ENCODE peak calls at places on chromosomes 12 and 14, in six cellular contexts. D is hepatocyte, Z is epithelial cell of proximal tubule, P is mesothelial cell of epicardium, C is spleen, A is astrocyte of the spinal cord. S is an unnamed sample.

GRCh38 chr14:85528080-85528881 is 1.7 kb upstream of the FLRT2 start:
- DNase-seq in D (peak; percentile 81), P (no peak), Z (peak; percentile 40), A (peak; percentile 93), C (no peak), S (peak; percentile 52)

GRCh38 chr12:53791735-53792326 is 40.1 kb upstream of the CISTR start:
- DNase-seq in D (peak; percentile 42), Z (no peak), P (no peak), C (no peak), A (no peak), S (no peak)

GRCh38 chr12:503111-503761 is 43.5 kb downstream of the B4GALNT3 start:
- DNase-seq in P (no peak), Z (no peak), D (peak; percentile 87), C (no peak), A (no peak), S (no peak)

GRCh38 chr12:31387466-31387865 is 61.5 kb upstream of the SINHCAF start:
- DNase-seq in A (no peak), P (no peak), Z (no peak), C (no peak), D (no peak), S (no peak)

GRCh38 chr12:13198921-13199320 is 2.4 kb downstream of the EMP1 start:
- DNase-seq in C (no peak), A (peak; percentile 68), Z (no peak), P (no peak), D (no peak), S (no peak)

GRCh38 chr14:33452982-33453381 is 497.9 kb downstream of the EGLN3 start:
- DNase-seq in P (no peak), Z (no peak), D (no peak), A (no peak), C (no peak), S (no peak)

GRCh38 chr14:62006116-62006737 is 244.0 kb downstream of the SNAPC1 start:
- DNase-seq in Z (no peak), D (no peak), P (no peak), A (no peak), C (no peak), S (no peak)

GRCh38 chr14:90184571-90185266 is 71.6 kb upstream of the PSMC1 start:
- DNase-seq in C (no peak), P (no peak), D (no peak), A (no peak), Z (no peak), S (no peak)

GRCh38 chr12:56104815-56105476 is 587 bp downstream of the PA2G4 start:
- DNase-seq in D (peak; percentile 46), A (no peak), C (peak; percentile 82), Z (no peak), P (peak; percentile 48), S (no peak)

GRCh38 chr14:61930101-61930857 is 168.1 kb downstream of the SNAPC1 start:
- DNase-seq in A (no peak), D (no peak), P (no peak), Z (no peak), C (no peak), S (no peak)

GRCh38 chr12:123141615-123142517 is 9.0 kb downstream of the PITPNM2 start:
- DNase-seq in P (no peak), D (peak; percentile 83), A (peak; percentile 86), Z (peak; percentile 83), C (no peak), S (no peak)

GRCh38 chr12:101257357-101257756 is 22.5 kb upstream of the UTP20 start:
- DNase-seq in C (no peak), Z (no peak), P (no peak), A (no peak), D (no peak), S (no peak)

GRCh38 chr14:56145965-56146364 is 27.8 kb downstream of the PELI2 start:
- DNase-seq in A (peak; percentile 78), P (no peak), Z (no peak), D (no peak), C (no peak), S (no peak)

GRCh38 chr14:80930836-80931389 is 10.6 kb downstream of the CEP128 start:
- DNase-seq in A (peak; percentile 88), C (no peak), P (no peak), D (no peak), Z (peak; percentile 93), S (no peak)

GRCh38 chr12:96720363-96720705 is 186.7 kb upstream of the NEDD1 start:
- DNase-seq in Z (no peak), C (peak; percentile 80), D (peak; percentile 20), A (no peak), P (no peak), S (no peak)
- TF ChIP-seq CTCF in Z (peak; percentile 11), C (no peak), D (no peak), A (peak; percentile 26), P (no peak), S (no peak)

DNA sequence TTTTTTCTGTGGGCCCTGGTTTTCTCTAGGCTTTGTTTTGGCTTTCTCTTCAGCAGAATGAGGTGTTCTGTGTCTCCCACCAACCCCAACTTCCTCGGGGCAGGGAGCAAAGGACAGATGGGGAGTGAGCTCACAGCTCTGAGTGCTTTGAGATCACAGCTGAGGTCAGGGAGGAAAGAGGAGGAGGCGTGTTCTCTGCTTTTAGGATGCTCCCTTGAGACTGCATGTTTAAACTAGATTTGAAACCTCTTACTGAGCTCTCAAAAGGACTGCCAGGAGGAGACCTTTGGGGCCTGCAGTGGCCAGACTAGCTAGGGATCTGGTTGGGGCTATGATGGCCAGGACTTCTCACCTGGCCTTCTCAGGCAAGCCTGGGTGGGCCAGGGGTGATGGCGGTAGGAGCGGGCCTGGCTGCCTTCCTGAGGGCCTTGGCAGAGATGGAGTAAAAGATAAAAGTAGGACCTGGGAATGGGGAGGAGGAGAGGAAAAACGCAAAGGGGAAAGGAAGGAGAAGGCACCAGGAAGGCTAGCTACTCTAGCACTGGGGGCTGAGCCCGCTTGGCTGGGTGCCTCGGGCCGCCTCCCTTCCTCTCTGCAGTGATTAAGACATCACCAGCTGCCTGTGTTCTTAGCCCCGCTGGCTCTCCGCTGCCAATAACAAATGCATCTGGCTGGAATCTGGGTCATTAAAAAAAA is 141.1 kb downstream of the TSPAN9 start:
- DNase-seq in D (peak; percentile 70), A (peak; percentile 77), C (no peak), Z (no peak), P (peak; percentile 65), S (peak; percentile 53)
- TF ChIP-seq CTCF in D (no peak), A (no peak), C (no peak), Z (no peak), P (no peak), S (no peak)

GRCh38 chr14:25436906-25437305 is 387.0 kb upstream of the STXBP6 start:
- DNase-seq in D (no peak), P (no peak), C (no peak), Z (no peak), A (no peak), S (no peak)

GRCh38 chr14:25430808-25431207 is 380.9 kb upstream of the STXBP6 start:
- DNase-seq in D (no peak), Z (no peak), C (no peak), A (no peak), P (no peak), S (no peak)

GRCh38 chr14:25431211-25432076 is 381.5 kb upstream of the STXBP6 start:
- DNase-seq in C (no peak), A (no peak), D (peak; percentile 59), Z (no peak), P (no peak), S (no peak)
- TF ChIP-seq CTCF in C (no peak), A (no peak), D (peak; percentile 55), Z (no peak), P (no peak), S (no peak)

DNA sequence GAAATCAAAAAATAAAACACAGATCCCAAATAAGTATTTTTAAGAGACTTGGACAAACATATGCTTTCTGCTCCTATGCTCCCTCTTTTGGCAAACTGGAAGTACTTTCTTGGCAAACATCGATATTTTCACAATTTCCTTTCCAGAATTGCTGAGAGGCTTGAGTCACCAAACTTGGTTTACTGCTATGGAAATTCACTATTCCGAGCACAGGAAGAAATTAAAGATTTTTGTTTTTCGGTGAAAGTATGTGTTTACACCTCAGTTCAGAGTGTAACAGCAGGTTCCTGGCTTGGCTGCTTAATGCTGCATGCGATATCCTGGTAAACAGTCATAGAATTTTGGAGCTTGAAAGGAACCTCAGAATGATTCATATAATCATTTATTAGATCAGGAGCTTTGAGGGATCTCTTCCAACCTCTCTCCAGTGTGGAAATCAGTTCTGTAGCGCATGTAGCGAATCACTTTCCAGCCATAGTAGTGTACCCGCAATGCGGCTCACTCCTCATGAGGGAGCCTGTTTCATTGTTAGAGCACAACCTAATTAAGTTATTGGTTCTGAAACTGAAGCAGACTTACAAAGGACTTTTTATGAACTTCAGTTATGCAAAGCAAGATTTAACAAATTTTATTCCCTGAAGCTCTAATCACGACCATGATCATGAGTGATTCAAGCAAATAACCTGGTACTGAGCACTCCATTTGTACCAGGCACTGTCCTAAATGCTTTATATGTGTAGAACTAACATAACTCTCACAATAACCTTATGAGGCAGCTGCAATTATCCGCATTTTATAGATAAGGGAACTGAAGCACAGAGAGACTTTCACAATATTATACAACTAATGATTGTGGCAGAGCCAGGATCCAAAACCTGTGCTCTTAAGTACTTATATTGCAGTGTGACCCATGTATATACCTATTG is 56.4 kb upstream of the ATP2A2 start:
- DNase-seq in D (peak; percentile 64), A (peak; percentile 88), C (no peak), Z (peak; percentile 32), P (no peak), S (no peak)
- TF ChIP-seq CTCF in D (peak; percentile 60), A (peak; percentile 74), C (peak; percentile 47), Z (peak; percentile 63), P (peak; percentile 8), S (peak; percentile 35)

GRCh38 chr14:89058707-89059106 is 234.3 kb downstream of the TTC8 start:
- DNase-seq in Z (no peak), C (no peak), D (no peak), P (no peak), A (no peak), S (no peak)
- TF ChIP-seq CTCF in Z (no peak), C (no peak), D (no peak), P (no peak), A (no peak), S (no peak)

GRCh38 chr12:15772405-15773018 is 16.7 kb downstream of the EPS8 start:
- DNase-seq in Z (no peak), D (no peak), P (no peak), C (no peak), A (no peak), S (no peak)
- TF ChIP-seq CTCF in Z (peak; percentile 61), D (peak; percentile 48), P (peak; percentile 25), C (peak; percentile 40), A (peak; percentile 47), S (peak; percentile 35)

DNA sequence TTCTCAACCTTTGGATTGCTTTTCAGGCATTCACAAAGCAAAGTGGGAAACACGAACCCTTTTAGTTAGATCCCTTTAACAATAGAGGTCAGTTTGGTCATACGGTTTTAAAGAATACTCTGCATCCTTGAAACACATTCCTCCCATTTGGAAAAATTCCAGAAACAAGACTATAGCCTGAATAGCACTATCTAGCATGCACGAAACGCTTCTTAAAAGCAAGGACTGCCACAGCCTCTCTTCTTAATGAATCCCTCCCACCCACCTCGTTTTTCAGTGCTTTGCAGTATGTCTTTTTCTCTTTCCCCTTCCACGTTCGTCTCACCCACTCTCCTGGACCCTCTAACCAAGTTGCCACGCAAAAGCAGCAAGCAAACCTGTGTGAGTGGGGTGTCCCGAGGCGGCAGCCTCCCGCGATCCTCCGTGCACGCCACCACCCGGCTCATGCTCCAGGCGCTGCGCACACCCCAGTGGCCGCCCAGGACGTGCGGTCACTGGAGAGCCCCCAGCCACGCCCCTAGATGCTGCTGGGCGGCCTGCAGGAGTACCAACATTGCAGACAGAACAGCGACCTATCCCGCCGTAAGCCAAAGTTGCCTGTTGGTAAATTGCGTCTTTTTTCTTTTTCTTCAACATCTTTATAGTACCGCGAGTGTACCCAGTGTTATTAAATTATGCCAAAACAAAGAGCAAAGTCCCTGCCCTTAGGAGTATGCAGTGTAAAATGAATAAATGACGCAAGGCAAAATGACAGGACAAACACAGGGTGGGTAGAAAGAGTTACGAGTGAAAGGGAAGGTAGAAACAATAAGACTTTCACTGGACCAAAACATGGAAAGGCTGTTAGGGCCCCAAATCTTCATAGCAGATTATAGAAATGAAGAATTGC is at the start of gene SLC38A4:
- DNase-seq in A (peak; percentile 35), Z (no peak), C (no peak), P (peak; percentile 41), D (peak; percentile 66), S (no peak)
- TF ChIP-seq CTCF in A (peak; percentile 27), Z (no peak), C (no peak), P (no peak), D (peak; percentile 29), S (no peak)

S was measured in dorsolateral prefrontal cortex.